ENCODE peak calls at places on chromosome 2, in four cellular contexts. B is GM12878, W is K562, O is WTC11. I is an unnamed sample.

GRCh38 chr2:47003641-47004427 is 88.2 kb upstream of the MCFD2 start:
- DNase-seq in W (peak; percentile 63), O (no peak), B (no peak), I (no peak)

GRCh38 chr2:144166743-144167142 is 353.2 kb downstream of the ZEB2 start:
- DNase-seq in W (no peak), B (no peak), O (no peak), I (no peak)

GRCh38 chr2:2108756-2109155 is 222.3 kb downstream of the MYT1L start:
- DNase-seq in W (no peak), B (no peak), O (no peak), I (no peak)

GRCh38 chr2:95669441-95669994 is 77.7 kb downstream of the TRIM43 start:
- DNase-seq in W (no peak), B (no peak), O (no peak), I (no peak)

GRCh38 chr2:190649798-190650390 is 1.0 kb downstream of the NAB1 start:
- DNase-seq in O (no peak), W (no peak), B (no peak), I (peak; percentile 47)

GRCh38 chr2:217979151-217979811 is 23.5 kb downstream of the TNS1 start:
- DNase-seq in O (no peak), B (no peak), W (no peak), I (no peak)

GRCh38 chr2:191620144-191620543 is 57.8 kb upstream of the NABP1 start:
- DNase-seq in B (no peak), W (no peak), O (no peak), I (no peak)

GRCh38 chr2:233643128-233643527 is 6.9 kb downstream of the UGT1A10 start:
- DNase-seq in O (peak; percentile 62), W (no peak), B (no peak), I (peak; percentile 36)

GRCh38 chr2:41207578-41207977 is 755.7 kb upstream of the SLC8A1 start:
- DNase-seq in B (no peak), W (no peak), O (no peak), I (no peak)

GRCh38 chr2:161825429-161825828 is 201.2 kb downstream of the SLC4A10 start:
- DNase-seq in B (no peak), O (no peak), W (no peak), I (no peak)

GRCh38 chr2:2043394-2043793 is 287.7 kb downstream of the MYT1L start:
- DNase-seq in W (no peak), B (no peak), O (no peak), I (no peak)

GRCh38 chr2:48195168-48195567 is 288.9 kb upstream of the FBXO11 start:
- DNase-seq in W (no peak), O (no peak), B (no peak), I (no peak)

GRCh38 chr2:25877431-25878360 is 591 bp downstream of the ASXL2 start:
- DNase-seq in W (peak; percentile 55), B (peak; percentile 40), O (peak; percentile 43), I (peak; percentile 76)

GRCh38 chr2:236366406-236366805 is 102.2 kb upstream of the ASB18 start:
- DNase-seq in O (no peak), W (no peak), B (peak; percentile 26), I (no peak)

GRCh38 chr2:7992612-7993596 is 689.0 kb upstream of the ID2 start:
- DNase-seq in B (no peak), O (no peak), W (no peak), I (no peak)
- TF ChIP-seq CBFB in B (no peak), O (no peak), W (no peak), I (no peak)

GRCh38 chr2:209322041-209322440 is 101.8 kb upstream of the MAP2 start:
- DNase-seq in W (no peak), O (no peak), B (no peak), I (no peak)
- TF ChIP-seq CBFB in W (no peak), O (no peak), B (no peak), I (no peak)

GRCh38 chr2:120564213-120565094 is 171.2 kb upstream of the GLI2 start:
- DNase-seq in W (peak; percentile 24), O (peak; percentile 50), B (no peak), I (peak; percentile 92)
- TF ChIP-seq CBFB in W (no peak), O (no peak), B (no peak), I (peak; percentile 81)

DNA sequence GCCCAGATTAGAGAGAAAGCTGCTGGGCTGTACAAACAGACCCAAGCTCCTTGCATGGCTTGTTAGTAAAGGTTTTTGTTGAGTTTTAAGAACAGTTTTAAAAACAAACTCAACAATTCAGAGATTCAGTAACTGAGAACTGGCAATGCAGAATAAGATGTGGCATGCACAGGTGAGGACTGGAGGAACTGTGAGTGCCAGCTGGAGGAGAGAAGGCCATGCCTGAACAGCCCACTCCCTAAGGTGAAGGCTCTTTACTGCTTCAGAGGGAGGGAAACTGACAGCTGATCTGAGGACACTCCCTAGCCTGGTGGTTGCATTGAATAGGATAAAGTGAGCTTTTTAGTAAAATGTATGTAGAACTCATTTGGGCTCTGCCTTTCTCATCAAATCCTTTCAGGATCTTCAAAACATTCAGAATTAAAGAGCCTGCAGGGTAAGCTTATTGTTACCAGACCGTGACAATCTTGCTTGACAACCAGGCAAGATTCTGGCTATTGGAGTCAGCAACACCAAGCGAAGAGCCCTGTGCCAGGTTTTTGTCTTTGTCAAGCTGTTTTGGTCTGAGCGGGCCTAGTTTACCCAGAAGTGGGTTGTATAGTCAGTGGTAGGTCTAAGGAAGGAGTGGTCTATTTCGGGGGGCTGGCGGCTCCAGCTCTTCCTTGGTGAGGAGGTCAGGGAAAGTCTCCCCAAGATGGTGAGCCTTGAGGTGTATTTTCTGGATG is 63.2 kb upstream of the IGFBP5 start:
- DNase-seq in O (no peak), W (no peak), B (no peak), I (no peak)
- TF ChIP-seq CBFB in O (no peak), W (no peak), B (no peak), I (no peak)

DNA sequence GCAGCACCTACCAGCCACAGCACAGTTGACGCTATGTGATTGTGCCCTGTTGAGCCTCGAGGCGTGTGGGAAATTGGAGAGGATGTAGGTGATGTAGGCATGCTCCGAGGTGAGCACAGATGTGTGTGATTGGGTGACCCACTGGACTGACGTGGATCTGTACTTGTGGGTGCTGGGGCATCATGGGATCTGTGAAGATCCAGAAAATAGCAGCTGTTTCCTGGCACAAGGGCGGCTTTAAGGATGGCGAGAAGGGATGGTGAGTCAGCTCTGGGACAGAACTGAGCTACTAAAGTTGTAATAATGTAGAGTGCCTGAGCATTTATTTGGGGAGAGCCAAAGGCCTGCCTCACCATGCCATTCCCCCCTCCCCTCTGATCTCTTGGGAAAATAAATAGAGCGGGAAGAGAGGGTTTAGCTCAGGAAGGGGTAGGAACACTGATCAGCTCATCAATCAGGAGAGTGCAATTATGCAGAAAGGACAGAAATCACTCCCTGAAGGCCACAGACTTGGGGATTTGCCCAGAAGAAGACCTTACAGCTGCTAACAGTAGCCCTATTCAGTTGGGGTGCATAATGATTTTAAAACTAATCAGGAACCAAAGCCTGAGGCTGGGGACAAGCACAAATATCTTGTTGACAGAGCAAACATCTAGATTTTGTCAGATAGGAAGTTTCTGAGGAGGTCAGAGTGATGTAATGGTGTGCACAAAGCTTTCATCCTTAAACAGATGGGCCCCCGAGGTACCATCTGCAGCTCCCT is 30.2 kb downstream of the TANC1 start:
- DNase-seq in B (no peak), W (no peak), O (no peak), I (peak; percentile 86)
- TF ChIP-seq CBFB in B (no peak), W (no peak), O (no peak), I (no peak)

I was measured in HepG2.